ENCODE peak calls at places on chromosome 9, in four cellular contexts. G, A, O and D are unnamed samples.

GRCh38 chr9:122742003-122742402 is at the start of gene OR1L6:
- DNase-seq in G (no peak), A (no peak), O (no peak), D (no peak)

GRCh38 chr9:89468271-89468960 is 29.5 kb downstream of the SEMA4D start:
- DNase-seq in G (no peak), A (peak; percentile 26), O (no peak), D (no peak)

GRCh38 chr9:130825051-130825651 is 9.9 kb upstream of the ABL1 start:
- DNase-seq in G (no peak), A (no peak), O (no peak), D (peak; percentile 86)

GRCh38 chr9:8484563-8484962 is 685.0 kb upstream of the DMAC1 start:
- DNase-seq in G (no peak), A (no peak), O (no peak), D (no peak)

GRCh38 chr9:15222313-15222712 is 84.7 kb downstream of the TTC39B start:
- DNase-seq in G (no peak), A (no peak), O (no peak), D (no peak)

GRCh38 chr9:121784706-121785426 is 133.4 kb downstream of the DAB2IP start:
- DNase-seq in G (peak; percentile 34), A (peak; percentile 32), O (no peak), D (peak; percentile 80)

GRCh38 chr9:114852050-114852594 is 46.3 kb upstream of the TNFSF15 start:
- DNase-seq in G (no peak), A (no peak), O (no peak), D (no peak)

GRCh38 chr9:136941231-136942111 is 3.1 kb downstream of the FBXW5 start:
- DNase-seq in G (no peak), A (no peak), O (peak; percentile 63), D (peak; percentile 50)

GRCh38 chr9:107425110-107426025 is 64.2 kb downstream of the KLF4 start:
- DNase-seq in G (peak; percentile 79), A (peak; percentile 69), O (peak; percentile 91), D (peak; percentile 82)

GRCh38 chr9:76761448-76761847 is 2.8 kb upstream of the PCA3 start:
- DNase-seq in G (no peak), A (no peak), O (no peak), D (no peak)

GRCh38 chr9:89929721-89930480 is 325.1 kb downstream of the GADD45G start:
- DNase-seq in G (no peak), A (no peak), O (no peak), D (no peak)

GRCh38 chr9:12988259-12988658 is 213.4 kb downstream of the LURAP1L start:
- DNase-seq in G (no peak), A (no peak), O (no peak), D (no peak)